ENCODE peak calls at places on chromosome 16, in four cellular contexts. One of them, this sample, is unnamed.

GRCh38 chr16:21645261-21645721 is 7.1 kb downstream of the IGSF6 start:
- DNase-seq in tibial nerve: no peak
- DNase-seq in neural crest cell: no peak
- DNase-seq in CD4-positive, alpha-beta T cell: peak
- DNase-seq in this sample: no peak

GRCh38 chr16:57172891-57173290 is 12.9 kb downstream of the PSME3IP1 start:
- DNase-seq in tibial nerve: no peak
- DNase-seq in neural crest cell: no peak
- DNase-seq in CD4-positive, alpha-beta T cell: no peak
- DNase-seq in this sample: no peak

GRCh38 chr16:31268033-31268365 is 8.2 kb downstream of the ITGAM start:
- DNase-seq in tibial nerve: no peak
- DNase-seq in neural crest cell: no peak
- DNase-seq in CD4-positive, alpha-beta T cell: no peak
- DNase-seq in this sample: no peak

GRCh38 chr16:84117482-84117843 is 721 bp upstream of the MBTPS1 start:
- DNase-seq in tibial nerve: no peak
- DNase-seq in neural crest cell: no peak
- DNase-seq in CD4-positive, alpha-beta T cell: peak
- DNase-seq in this sample: no peak

GRCh38 chr16:82160226-82160625 is 9.8 kb downstream of the MPHOSPH6 start:
- DNase-seq in tibial nerve: no peak
- DNase-seq in neural crest cell: no peak
- DNase-seq in CD4-positive, alpha-beta T cell: no peak
- DNase-seq in this sample: no peak

GRCh38 chr16:84048871-84049270 is 6.3 kb upstream of the SLC38A8 start:
- DNase-seq in tibial nerve: no peak
- DNase-seq in neural crest cell: no peak
- DNase-seq in CD4-positive, alpha-beta T cell: no peak
- DNase-seq in this sample: no peak

GRCh38 chr16:339680-340079 is 12.8 kb downstream of the AXIN1 start:
- DNase-seq in tibial nerve: no peak
- DNase-seq in neural crest cell: no peak
- DNase-seq in CD4-positive, alpha-beta T cell: no peak
- DNase-seq in this sample: no peak

GRCh38 chr16:46947900-46948547 is 25.4 kb downstream of the DNAJA2 start:
- DNase-seq in tibial nerve: peak
- DNase-seq in neural crest cell: peak
- DNase-seq in CD4-positive, alpha-beta T cell: no peak
- DNase-seq in this sample: no peak

GRCh38 chr16:57622361-57623250 is 5.8 kb upstream of the ADGRG1 start:
- DNase-seq in tibial nerve: no peak
- DNase-seq in neural crest cell: no peak
- DNase-seq in CD4-positive, alpha-beta T cell: no peak
- DNase-seq in this sample: no peak

GRCh38 chr16:64997121-64997520 is 124.7 kb downstream of the CDH11 start:
- DNase-seq in tibial nerve: no peak
- DNase-seq in neural crest cell: no peak
- DNase-seq in CD4-positive, alpha-beta T cell: no peak
- DNase-seq in this sample: no peak

GRCh38 chr16:57003439-57004386 is 14.4 kb downstream of the NLRC5 start:
- DNase-seq in tibial nerve: no peak
- DNase-seq in neural crest cell: no peak
- DNase-seq in CD4-positive, alpha-beta T cell: no peak
- DNase-seq in this sample: no peak

GRCh38 chr16:86566966-86567700 is 504 bp downstream of the FOXC2 start:
- DNase-seq in tibial nerve: no peak
- DNase-seq in neural crest cell: no peak
- DNase-seq in CD4-positive, alpha-beta T cell: no peak
- DNase-seq in this sample: no peak

GRCh38 chr16:48117217-48118105 is 38.3 kb downstream of the ABCC12 start:
- DNase-seq in tibial nerve: peak
- DNase-seq in neural crest cell: peak
- DNase-seq in CD4-positive, alpha-beta T cell: peak
- DNase-seq in this sample: no peak

GRCh38 chr16:28182183-28182582 is 29.6 kb downstream of the XPO6 start:
- DNase-seq in tibial nerve: no peak
- DNase-seq in neural crest cell: no peak
- DNase-seq in CD4-positive, alpha-beta T cell: no peak
- DNase-seq in this sample: no peak

GRCh38 chr16:5604770-5605169 is 507.2 kb upstream of the EEF2KMT start:
- DNase-seq in tibial nerve: no peak
- DNase-seq in neural crest cell: no peak
- DNase-seq in CD4-positive, alpha-beta T cell: no peak
- DNase-seq in this sample: peak

GRCh38 chr16:54479546-54479945 is 193.0 kb upstream of the IRX3 start:
- DNase-seq in tibial nerve: no peak
- DNase-seq in neural crest cell: no peak
- DNase-seq in CD4-positive, alpha-beta T cell: no peak
- DNase-seq in this sample: no peak

GRCh38 chr16:56047307-56048234 is 143.7 kb upstream of the GNAO1 start:
- DNase-seq in tibial nerve: no peak
- DNase-seq in neural crest cell: no peak
- DNase-seq in CD4-positive, alpha-beta T cell: no peak
- DNase-seq in this sample: no peak

GRCh38 chr16:67169011-67169451 is 1.3 kb upstream of the NOL3 start:
- DNase-seq in tibial nerve: no peak
- DNase-seq in neural crest cell: no peak
- DNase-seq in CD4-positive, alpha-beta T cell: no peak
- DNase-seq in this sample: no peak

GRCh38 chr16:27154573-27155521 is 48.5 kb upstream of the KDM8 start:
- DNase-seq in tibial nerve: peak
- DNase-seq in neural crest cell: peak
- DNase-seq in CD4-positive, alpha-beta T cell: peak
- DNase-seq in this sample: no peak

GRCh38 chr16:59614466-59615240 is 880.5 kb upstream of the GOT2 start:
- DNase-seq in tibial nerve: no peak
- DNase-seq in neural crest cell: no peak
- DNase-seq in CD4-positive, alpha-beta T cell: no peak
- DNase-seq in this sample: no peak

GRCh38 chr16:89506113-89506504 is 2.1 kb upstream of the SPG7 start:
- DNase-seq in tibial nerve: no peak
- DNase-seq in neural crest cell: no peak
- DNase-seq in CD4-positive, alpha-beta T cell: no peak
- DNase-seq in this sample: no peak

GRCh38 chr16:19698480-19699465 is 19.3 kb downstream of the KNOP1 start:
- DNase-seq in tibial nerve: peak
- DNase-seq in neural crest cell: no peak
- DNase-seq in CD4-positive, alpha-beta T cell: no peak
- DNase-seq in this sample: no peak

GRCh38 chr16:29231231-29231630 is 175.3 kb downstream of the NPIPB11 start:
- DNase-seq in tibial nerve: peak
- DNase-seq in neural crest cell: no peak
- DNase-seq in CD4-positive, alpha-beta T cell: no peak
- DNase-seq in this sample: no peak

GRCh38 chr16:1333149-1333812 is at the start of gene BAIAP3:
- DNase-seq in tibial nerve: no peak
- DNase-seq in neural crest cell: peak
- DNase-seq in CD4-positive, alpha-beta T cell: no peak
- DNase-seq in this sample: no peak

GRCh38 chr16:79632289-79632688 is 31.8 kb upstream of the MAF start:
- DNase-seq in tibial nerve: peak
- DNase-seq in neural crest cell: no peak
- DNase-seq in CD4-positive, alpha-beta T cell: no peak
- DNase-seq in this sample: no peak

GRCh38 chr16:2826591-2827480 is 3.3 kb upstream of the ZG16B start:
- DNase-seq in tibial nerve: no peak
- DNase-seq in neural crest cell: no peak
- DNase-seq in CD4-positive, alpha-beta T cell: no peak
- DNase-seq in this sample: no peak

GRCh38 chr16:57648590-57649442 is 19.3 kb upstream of the ADGRG3 start:
- DNase-seq in tibial nerve: peak
- DNase-seq in neural crest cell: peak
- DNase-seq in CD4-positive, alpha-beta T cell: peak
- DNase-seq in this sample: peak

GRCh38 chr16:9557266-9557665 is 465.8 kb downstream of the HAPSTR1 start:
- DNase-seq in tibial nerve: no peak
- DNase-seq in neural crest cell: no peak
- DNase-seq in CD4-positive, alpha-beta T cell: no peak
- DNase-seq in this sample: no peak

GRCh38 chr16:74073471-74073870 is 223.1 kb upstream of the PSMD7 start:
- DNase-seq in tibial nerve: no peak
- DNase-seq in neural crest cell: no peak
- DNase-seq in CD4-positive, alpha-beta T cell: no peak
- DNase-seq in this sample: no peak

GRCh38 chr16:83953796-83954576 is 946 bp downstream of the OSGIN1 start:
- DNase-seq in tibial nerve: no peak
- DNase-seq in neural crest cell: no peak
- DNase-seq in CD4-positive, alpha-beta T cell: no peak
- DNase-seq in this sample: no peak

GRCh38 chr16:64158941-64159588 is 962.8 kb downstream of the CDH11 start:
- DNase-seq in tibial nerve: no peak
- DNase-seq in neural crest cell: no peak
- DNase-seq in CD4-positive, alpha-beta T cell: no peak
- DNase-seq in this sample: no peak

GRCh38 chr16:81478876-81479496 is 34.4 kb downstream of the CMIP start:
- DNase-seq in tibial nerve: peak
- DNase-seq in neural crest cell: no peak
- DNase-seq in CD4-positive, alpha-beta T cell: no peak
- DNase-seq in this sample: no peak

GRCh38 chr16:67441289-67441753 is 10.4 kb downstream of the HSD11B2 start:
- DNase-seq in tibial nerve: no peak
- DNase-seq in neural crest cell: no peak
- DNase-seq in CD4-positive, alpha-beta T cell: no peak
- DNase-seq in this sample: no peak

GRCh38 chr16:23514381-23515152 is 4.3 kb upstream of the GGA2 start:
- DNase-seq in tibial nerve: no peak
- DNase-seq in neural crest cell: no peak
- DNase-seq in CD4-positive, alpha-beta T cell: no peak
- DNase-seq in this sample: no peak

GRCh38 chr16:31664683-31665482 is 137.2 kb downstream of the AHSP start:
- DNase-seq in tibial nerve: no peak
- DNase-seq in neural crest cell: no peak
- DNase-seq in CD4-positive, alpha-beta T cell: no peak
- DNase-seq in this sample: no peak

GRCh38 chr16:16025214-16025968 is 76.0 kb downstream of the ABCC1 start:
- DNase-seq in tibial nerve: peak
- DNase-seq in neural crest cell: no peak
- DNase-seq in CD4-positive, alpha-beta T cell: peak
- DNase-seq in this sample: no peak

GRCh38 chr16:57801856-57802634 is at the start of gene KIFC3:
- DNase-seq in tibial nerve: peak
- DNase-seq in neural crest cell: peak
- DNase-seq in CD4-positive, alpha-beta T cell: peak
- DNase-seq in this sample: peak

GRCh38 chr16:23092801-23093117 is 56.5 kb downstream of the USP31 start:
- DNase-seq in tibial nerve: no peak
- DNase-seq in neural crest cell: no peak
- DNase-seq in CD4-positive, alpha-beta T cell: no peak
- DNase-seq in this sample: no peak

This sample was measured in hippocampal formation.